ENCODE peak calls at places on chromosomes 11 and 22, in seven cellular contexts. One of them, this sample, is unnamed.

GRCh38 chr11:69014084-69014935 is 1.3 kb upstream of the MRGPRF start:
- DNase-seq in transverse colon: peak
- DNase-seq in HCT116: no peak
- DNase-seq in body of pancreas: no peak
- DNase-seq in adrenal gland: no peak
- DNase-seq in H1: peak
- DNase-seq in A549: no peak
- DNase-seq in this sample: no peak

GRCh38 chr11:128305588-128305987 is 281.8 kb downstream of the ETS1 start:
- DNase-seq in transverse colon: no peak
- DNase-seq in HCT116: no peak
- DNase-seq in body of pancreas: no peak
- DNase-seq in adrenal gland: no peak
- DNase-seq in H1: no peak
- DNase-seq in A549: no peak
- DNase-seq in this sample: no peak

GRCh38 chr22:46069518-46070214 is 80.7 kb upstream of the PPARA start:
- DNase-seq in transverse colon: peak
- DNase-seq in HCT116: peak
- DNase-seq in body of pancreas: peak
- DNase-seq in adrenal gland: peak
- DNase-seq in H1: no peak
- DNase-seq in A549: no peak
- DNase-seq in this sample: peak

GRCh38 chr22:43183496-43184263 is 3.3 kb downstream of the TTLL12 start:
- DNase-seq in transverse colon: no peak
- DNase-seq in HCT116: no peak
- DNase-seq in body of pancreas: no peak
- DNase-seq in adrenal gland: no peak
- DNase-seq in H1: no peak
- DNase-seq in A549: no peak
- DNase-seq in this sample: no peak

GRCh38 chr22:48897959-48898358 is 929.7 kb downstream of the BRD1 start:
- DNase-seq in transverse colon: no peak
- DNase-seq in HCT116: no peak
- DNase-seq in body of pancreas: no peak
- DNase-seq in adrenal gland: no peak
- DNase-seq in H1: no peak
- DNase-seq in A549: no peak
- DNase-seq in this sample: peak

GRCh38 chr11:14499178-14499559 is 442 bp downstream of the COPB1 start:
- DNase-seq in transverse colon: peak
- DNase-seq in HCT116: no peak
- DNase-seq in body of pancreas: peak
- DNase-seq in adrenal gland: peak
- DNase-seq in H1: no peak
- DNase-seq in A549: peak
- DNase-seq in this sample: peak

GRCh38 chr11:64876226-64876750 is 2.1 kb downstream of the EHD1 start:
- DNase-seq in transverse colon: no peak
- DNase-seq in HCT116: no peak
- DNase-seq in body of pancreas: no peak
- DNase-seq in adrenal gland: no peak
- DNase-seq in H1: no peak
- DNase-seq in A549: no peak
- DNase-seq in this sample: no peak

GRCh38 chr11:134276396-134277175 is 407 bp downstream of the GLB1L3 start:
- DNase-seq in transverse colon: no peak
- DNase-seq in HCT116: no peak
- DNase-seq in body of pancreas: no peak
- DNase-seq in adrenal gland: no peak
- DNase-seq in H1: peak
- DNase-seq in A549: no peak
- DNase-seq in this sample: peak

GRCh38 chr11:125281831-125282595 is 117.5 kb downstream of the PKNOX2 start:
- DNase-seq in transverse colon: no peak
- DNase-seq in HCT116: peak
- DNase-seq in body of pancreas: no peak
- DNase-seq in adrenal gland: no peak
- DNase-seq in H1: no peak
- DNase-seq in A549: no peak
- DNase-seq in this sample: no peak

GRCh38 chr22:20249797-20250354 is 18.2 kb downstream of the RTN4R start:
- DNase-seq in transverse colon: no peak
- DNase-seq in HCT116: no peak
- DNase-seq in body of pancreas: no peak
- DNase-seq in adrenal gland: peak
- DNase-seq in H1: no peak
- DNase-seq in A549: no peak
- DNase-seq in this sample: no peak

GRCh38 chr11:90329043-90329442 is 106.2 kb upstream of the CHORDC1 start:
- DNase-seq in transverse colon: no peak
- DNase-seq in HCT116: no peak
- DNase-seq in body of pancreas: no peak
- DNase-seq in adrenal gland: no peak
- DNase-seq in H1: no peak
- DNase-seq in A549: no peak
- DNase-seq in this sample: no peak

GRCh38 chr11:46477136-46477535 is 85.6 kb upstream of the CHRM4 start:
- DNase-seq in transverse colon: no peak
- DNase-seq in HCT116: no peak
- DNase-seq in body of pancreas: no peak
- DNase-seq in adrenal gland: no peak
- DNase-seq in H1: no peak
- DNase-seq in A549: no peak
- DNase-seq in this sample: no peak

GRCh38 chr22:38109391-38110000 is 988 bp downstream of the BAIAP2L2 start:
- DNase-seq in transverse colon: no peak
- DNase-seq in HCT116: no peak
- DNase-seq in body of pancreas: no peak
- DNase-seq in adrenal gland: no peak
- DNase-seq in H1: no peak
- DNase-seq in A549: no peak
- DNase-seq in this sample: no peak

GRCh38 chr11:26778000-26778757 is 56.3 kb upstream of the SLC5A12 start:
- DNase-seq in transverse colon: no peak
- DNase-seq in HCT116: no peak
- DNase-seq in body of pancreas: no peak
- DNase-seq in adrenal gland: no peak
- DNase-seq in H1: no peak
- DNase-seq in A549: no peak
- DNase-seq in this sample: no peak

GRCh38 chr11:70423523-70424505 is 25.5 kb downstream of the CTTN start:
- DNase-seq in transverse colon: no peak
- DNase-seq in HCT116: no peak
- DNase-seq in body of pancreas: no peak
- DNase-seq in adrenal gland: peak
- DNase-seq in H1: no peak
- DNase-seq in A549: no peak
- DNase-seq in this sample: no peak

GRCh38 chr11:30510750-30511149 is 75.4 kb downstream of the MPPED2 start:
- DNase-seq in transverse colon: no peak
- DNase-seq in HCT116: no peak
- DNase-seq in body of pancreas: no peak
- DNase-seq in adrenal gland: no peak
- DNase-seq in H1: no peak
- DNase-seq in A549: no peak
- DNase-seq in this sample: no peak

GRCh38 chr11:75582935-75583709 is 21.1 kb downstream of the SERPINH1 start:
- DNase-seq in transverse colon: peak
- DNase-seq in HCT116: no peak
- DNase-seq in body of pancreas: peak
- DNase-seq in adrenal gland: peak
- DNase-seq in H1: peak
- DNase-seq in A549: peak
- DNase-seq in this sample: peak

GRCh38 chr11:96116341-96116740 is 192.4 kb upstream of the MTMR2 start:
- DNase-seq in transverse colon: no peak
- DNase-seq in HCT116: no peak
- DNase-seq in body of pancreas: no peak
- DNase-seq in adrenal gland: no peak
- DNase-seq in H1: no peak
- DNase-seq in A549: no peak
- DNase-seq in this sample: no peak

GRCh38 chr11:41499429-41499828 is 40.0 kb upstream of the LRRC4C start:
- DNase-seq in transverse colon: no peak
- DNase-seq in HCT116: no peak
- DNase-seq in body of pancreas: no peak
- DNase-seq in adrenal gland: no peak
- DNase-seq in H1: no peak
- DNase-seq in A549: no peak
- DNase-seq in this sample: no peak

GRCh38 chr11:128490092-128490491 is 97.3 kb downstream of the ETS1 start:
- DNase-seq in transverse colon: no peak
- DNase-seq in HCT116: no peak
- DNase-seq in body of pancreas: no peak
- DNase-seq in adrenal gland: no peak
- DNase-seq in H1: no peak
- DNase-seq in A549: no peak
- DNase-seq in this sample: no peak

GRCh38 chr11:19240420-19241259 is at the start of gene E2F8:
- DNase-seq in transverse colon: peak
- DNase-seq in HCT116: peak
- DNase-seq in body of pancreas: peak
- DNase-seq in adrenal gland: peak
- DNase-seq in H1: peak
- DNase-seq in A549: peak
- DNase-seq in this sample: peak

GRCh38 chr11:19243601-19244000 is 2.9 kb upstream of the E2F8 start:
- DNase-seq in transverse colon: no peak
- DNase-seq in HCT116: no peak
- DNase-seq in body of pancreas: no peak
- DNase-seq in adrenal gland: no peak
- DNase-seq in H1: no peak
- DNase-seq in A549: no peak
- DNase-seq in this sample: no peak

GRCh38 chr11:19243143-19243542 is 2.4 kb upstream of the E2F8 start:
- DNase-seq in transverse colon: no peak
- DNase-seq in HCT116: no peak
- DNase-seq in body of pancreas: no peak
- DNase-seq in adrenal gland: no peak
- DNase-seq in H1: no peak
- DNase-seq in A549: no peak
- DNase-seq in this sample: no peak

GRCh38 chr11:19241260-19242183 is 777 bp upstream of the E2F8 start:
- DNase-seq in transverse colon: peak
- DNase-seq in HCT116: no peak
- DNase-seq in body of pancreas: peak
- DNase-seq in adrenal gland: no peak
- DNase-seq in H1: peak
- DNase-seq in A549: peak
- DNase-seq in this sample: no peak

GRCh38 chr11:19242184-19242932 is 1.6 kb upstream of the E2F8 start:
- DNase-seq in transverse colon: peak
- DNase-seq in HCT116: no peak
- DNase-seq in body of pancreas: no peak
- DNase-seq in adrenal gland: no peak
- DNase-seq in H1: peak
- DNase-seq in A549: no peak
- DNase-seq in this sample: no peak
- H3K4me3 ChIP-seq in transverse colon: peak
- H3K4me3 ChIP-seq in HCT116: peak
- H3K4me3 ChIP-seq in body of pancreas: no peak
- H3K4me3 ChIP-seq in adrenal gland: no peak
- H3K4me3 ChIP-seq in H1: peak
- H3K4me3 ChIP-seq in A549: peak
- H3K4me3 ChIP-seq in this sample: no peak

GRCh38 chr11:66625752-66626149 is 9.3 kb downstream of the RBM14 start:
- DNase-seq in transverse colon: no peak
- DNase-seq in HCT116: no peak
- DNase-seq in body of pancreas: no peak
- DNase-seq in adrenal gland: no peak
- DNase-seq in H1: no peak
- DNase-seq in A549: no peak
- DNase-seq in this sample: no peak

GRCh38 chr11:66629356-66629755 is 9.1 kb upstream of the RBM4 start:
- DNase-seq in transverse colon: no peak
- DNase-seq in HCT116: no peak
- DNase-seq in body of pancreas: no peak
- DNase-seq in adrenal gland: no peak
- DNase-seq in H1: no peak
- DNase-seq in A549: no peak
- DNase-seq in this sample: no peak

GRCh38 chr11:66626382-66626781 is 10.0 kb downstream of the RBM14 start:
- DNase-seq in transverse colon: no peak
- DNase-seq in HCT116: no peak
- DNase-seq in body of pancreas: no peak
- DNase-seq in adrenal gland: no peak
- DNase-seq in H1: no peak
- DNase-seq in A549: no peak
- DNase-seq in this sample: no peak

GRCh38 chr11:66626926-66627325 is 10.5 kb downstream of the RBM14 start:
- DNase-seq in transverse colon: no peak
- DNase-seq in HCT116: no peak
- DNase-seq in body of pancreas: no peak
- DNase-seq in adrenal gland: no peak
- DNase-seq in H1: no peak
- DNase-seq in A549: no peak
- DNase-seq in this sample: no peak

GRCh38 chr11:66628061-66628603 is 10.4 kb upstream of the RBM4 start:
- DNase-seq in transverse colon: no peak
- DNase-seq in HCT116: no peak
- DNase-seq in body of pancreas: no peak
- DNase-seq in adrenal gland: no peak
- DNase-seq in H1: no peak
- DNase-seq in A549: no peak
- DNase-seq in this sample: no peak
- TF ChIP-seq POLR2A in transverse colon: no peak
- TF ChIP-seq POLR2A in HCT116: no peak
- TF ChIP-seq POLR2A in body of pancreas: no peak
- TF ChIP-seq POLR2A in adrenal gland: no peak
- TF ChIP-seq POLR2A in H1: no peak
- TF ChIP-seq POLR2A in A549: no peak
- TF ChIP-seq POLR2A in this sample: no peak

DNA sequence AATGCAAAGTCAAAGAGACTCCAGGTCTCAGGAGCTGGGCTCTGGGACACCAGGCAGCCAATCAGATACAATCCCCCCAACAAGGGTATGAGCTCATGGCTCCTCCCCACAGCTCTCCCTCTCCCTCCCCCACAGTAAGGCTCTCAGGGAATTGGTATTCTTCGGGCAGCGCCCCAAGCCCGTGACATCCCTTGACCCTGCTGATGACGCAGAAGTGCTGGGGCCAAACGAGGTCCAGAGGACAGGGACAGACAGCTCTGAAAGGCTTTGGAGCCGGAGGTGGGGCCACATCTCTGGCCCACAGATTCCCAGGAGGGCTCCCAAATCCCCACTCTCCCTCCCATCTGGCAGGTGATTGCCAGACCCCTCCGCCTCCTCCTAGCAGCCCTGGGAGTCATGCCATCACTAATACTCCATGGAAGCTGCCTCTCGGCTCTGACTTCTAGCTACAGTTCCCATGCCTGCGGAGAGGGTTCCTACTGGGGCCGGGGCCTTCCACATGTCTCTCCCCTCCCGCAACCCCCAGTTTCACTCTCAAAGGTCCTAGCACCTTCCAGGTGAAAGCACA is 5.8 kb downstream of the USP2 start:
- DNase-seq in transverse colon: peak
- DNase-seq in HCT116: no peak
- DNase-seq in body of pancreas: peak
- DNase-seq in adrenal gland: peak
- DNase-seq in H1: peak
- DNase-seq in A549: no peak
- DNase-seq in this sample: peak
- H3K4me3 ChIP-seq in transverse colon: no peak
- H3K4me3 ChIP-seq in HCT116: no peak
- H3K4me3 ChIP-seq in body of pancreas: no peak
- H3K4me3 ChIP-seq in adrenal gland: no peak
- H3K4me3 ChIP-seq in H1: no peak
- H3K4me3 ChIP-seq in A549: no peak
- H3K4me3 ChIP-seq in this sample: no peak

GRCh38 chr11:117823941-117824420 is 563 bp downstream of the FXYD2 start:
- DNase-seq in transverse colon: peak
- DNase-seq in HCT116: no peak
- DNase-seq in body of pancreas: peak
- DNase-seq in adrenal gland: peak
- DNase-seq in H1: no peak
- DNase-seq in A549: no peak
- DNase-seq in this sample: peak
- TF ChIP-seq POLR2A in transverse colon: no peak
- TF ChIP-seq POLR2A in HCT116: no peak
- TF ChIP-seq POLR2A in body of pancreas: no peak
- TF ChIP-seq POLR2A in adrenal gland: no peak
- TF ChIP-seq POLR2A in H1: no peak
- TF ChIP-seq POLR2A in A549: no peak
- TF ChIP-seq POLR2A in this sample: no peak